ENCODE peak calls at places on chromosomes 3 and 15, in four cellular contexts. J is HepG2, Z is H1, Q is K562. I is an unnamed sample.

GRCh38 chr3:30294241-30294667 is 312.1 kb upstream of the TGFBR2 start:
- DNase-seq in J (no peak), Z (no peak), Q (no peak), I (no peak)

GRCh38 chr3:53027254-53027844 is 18.5 kb downstream of the SFMBT1 start:
- DNase-seq in J (no peak), Z (no peak), Q (no peak), I (no peak)

GRCh38 chr3:184549793-184550585 is 11.6 kb upstream of the EPHB3 start:
- DNase-seq in J (no peak), Z (no peak), Q (no peak), I (no peak)

GRCh38 chr3:24963762-24964625 is 464.1 kb upstream of the RARB start:
- DNase-seq in J (peak; percentile 15), Z (no peak), Q (no peak), I (no peak)

GRCh38 chr15:48643776-48644497 is 1.6 kb downstream of the FBN1 start:
- DNase-seq in J (no peak), Z (no peak), Q (no peak), I (no peak)

GRCh38 chr3:46885612-46886011 is 8.1 kb downstream of the PTH1R start:
- DNase-seq in J (no peak), Z (no peak), Q (no peak), I (no peak)

GRCh38 chr3:63914312-63914711 is 2.1 kb upstream of the SCAANT1 start:
- DNase-seq in J (no peak), Z (no peak), Q (no peak), I (no peak)

GRCh38 chr3:16828815-16829214 is 55.9 kb upstream of the PLCL2 start:
- DNase-seq in J (no peak), Z (peak; percentile 33), Q (peak; percentile 18), I (peak; percentile 25)

GRCh38 chr3:60909526-60909925 is 341.7 kb downstream of the FHIT start:
- DNase-seq in J (no peak), Z (no peak), Q (no peak), I (no peak)

GRCh38 chr3:69770219-69770618 is 31.0 kb downstream of the MITF start:
- DNase-seq in J (no peak), Z (no peak), Q (no peak), I (peak; percentile 29)

GRCh38 chr3:46861996-46862688 is 1.1 kb downstream of the MYL3 start:
- DNase-seq in J (no peak), Z (no peak), Q (no peak), I (no peak)

DNA sequence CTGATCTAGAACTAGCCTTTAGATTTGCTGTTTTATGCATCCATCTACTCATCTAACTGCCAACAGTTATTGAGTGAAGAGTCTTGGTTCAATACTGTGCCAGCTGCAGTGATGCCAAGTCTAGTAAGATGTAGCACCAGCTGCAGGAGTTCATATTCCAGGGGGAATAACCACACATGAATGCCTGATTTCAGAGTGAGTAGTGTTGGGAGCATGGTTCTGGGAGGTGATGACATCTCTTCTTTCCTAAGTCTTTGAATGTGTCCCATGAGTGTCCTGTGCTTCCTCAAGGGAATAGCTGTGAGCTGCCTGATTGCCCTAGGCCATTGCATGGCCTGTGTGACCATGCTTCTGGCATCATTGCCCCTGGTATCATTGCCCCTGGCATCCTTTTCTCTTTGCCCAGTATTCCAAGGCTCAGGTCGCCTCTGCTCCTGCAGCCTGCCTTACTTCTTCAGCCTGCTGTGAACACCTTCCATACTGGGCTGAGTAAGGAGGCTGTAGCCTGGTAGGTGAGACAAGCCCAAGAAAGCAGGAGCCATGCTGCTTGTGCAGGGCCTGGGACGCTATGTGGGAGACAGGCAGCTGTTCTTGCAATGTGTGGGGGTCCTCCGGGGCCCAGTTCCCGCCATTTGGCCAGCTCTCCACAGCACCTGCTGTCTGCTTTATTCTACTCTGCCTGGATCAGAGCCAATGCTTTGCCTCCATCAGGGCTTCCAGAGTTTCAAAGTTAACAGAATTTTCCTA is 73.1 kb downstream of the CLSTN2 start:
- DNase-seq in J (no peak), Z (no peak), Q (no peak), I (no peak)
- TF ChIP-seq PHF8 in J (no peak), Z (no peak), Q (no peak), I (no peak)

DNA sequence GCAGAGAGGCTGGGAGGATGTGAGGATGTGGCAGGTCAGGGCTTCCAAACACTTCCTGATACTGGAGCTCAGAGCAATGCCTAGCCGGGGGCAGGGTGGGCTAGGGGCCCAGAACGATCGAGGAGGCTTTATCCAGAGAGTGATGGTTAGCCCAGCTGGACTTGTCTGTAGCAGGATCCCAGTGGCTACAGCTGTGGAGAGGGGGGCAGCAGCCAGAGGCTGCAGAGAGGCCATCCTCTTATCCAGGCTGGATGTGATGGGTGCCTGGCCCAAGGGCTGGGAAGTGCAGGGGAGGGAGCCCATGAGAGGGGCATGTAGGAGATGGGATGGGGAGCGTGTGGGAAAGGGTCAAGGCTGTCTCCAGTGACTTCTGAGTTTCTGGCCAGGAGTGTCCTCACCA is 4.6 kb downstream of the PARP3 start:
- DNase-seq in J (no peak), Z (no peak), Q (no peak), I (no peak)
- TF ChIP-seq HDAC2 in J (no peak), Z (no peak), Q (no peak), I (no peak)

GRCh38 chr3:146071636-146072035 is 89.3 kb downstream of the PLOD2 start:
- DNase-seq in J (no peak), Z (no peak), Q (no peak), I (no peak)

GRCh38 chr3:146065573-146066006 is 95.4 kb downstream of the PLOD2 start:
- DNase-seq in J (peak; percentile 50), Z (no peak), Q (peak; percentile 8), I (no peak)

GRCh38 chr3:146072061-146072460 is 88.9 kb downstream of the PLOD2 start:
- DNase-seq in J (no peak), Z (no peak), Q (no peak), I (no peak)

GRCh38 chr3:146072824-146073223 is 88.2 kb downstream of the PLOD2 start:
- DNase-seq in J (no peak), Z (no peak), Q (no peak), I (no peak)

GRCh38 chr3:146067048-146067447 is 93.9 kb downstream of the PLOD2 start:
- DNase-seq in J (no peak), Z (no peak), Q (no peak), I (no peak)
- TF ChIP-seq PHF8 in J (no peak), Z (no peak), Q (no peak), I (no peak)

DNA sequence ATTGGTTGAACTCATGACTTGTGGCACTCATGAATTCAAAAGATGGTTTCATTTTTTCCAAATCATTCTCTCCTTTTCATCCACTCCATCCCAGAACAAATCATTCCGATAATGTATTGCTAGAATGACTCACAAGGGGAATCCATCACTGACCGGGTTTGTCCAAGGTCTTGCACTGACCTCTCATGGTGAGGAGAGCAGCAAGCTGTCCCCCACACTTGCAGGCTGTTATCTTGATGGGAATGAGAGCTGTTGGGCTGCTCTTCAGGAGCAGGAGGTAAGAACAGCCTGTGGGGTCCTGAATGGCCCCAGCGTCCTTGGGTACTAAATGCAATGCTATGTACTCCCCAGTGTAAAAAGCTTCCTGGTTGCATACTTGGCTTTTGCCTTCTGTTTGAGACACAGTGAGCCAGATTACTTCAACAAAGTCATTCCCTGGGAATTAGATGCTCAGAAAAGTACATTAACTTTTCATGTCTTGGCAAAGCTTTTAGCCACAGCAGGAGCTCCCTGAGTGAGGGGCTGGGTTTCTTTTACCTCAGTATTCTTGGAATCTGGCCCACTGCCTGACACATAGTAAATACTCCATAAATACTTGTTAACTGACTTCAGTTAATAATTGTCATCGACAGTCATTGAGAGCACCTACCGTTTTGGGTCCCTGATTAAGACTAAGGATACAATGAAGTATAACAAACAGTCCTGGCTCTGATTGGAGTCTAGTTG is 24.1 kb downstream of the CCNL1 start:
- DNase-seq in J (peak; percentile 64), Z (no peak), Q (peak; percentile 33), I (peak; percentile 51)
- TF ChIP-seq HDAC2 in J (peak; percentile 32), Z (no peak), Q (no peak), I (no peak)